ENCODE peak calls at places on chromosome 13, in seven cellular contexts. F, P, O, L, J, U and D are unnamed samples. For H3K9me3, H3K4me1 and H3K36me3, the result is how much of the 10 kb centered on the place peaks cover.

GRCh38 chr13:37914781-37915391 is 45.3 kb upstream of the TRPC4 start:
- DNase-seq in F (no peak), P (peak), O (no peak), L (no peak), J (no peak), U (peak), D (peak)

GRCh38 chr13:50616101-50616500 is 227.4 kb downstream of the DLEU7 start:
- DNase-seq in F (no peak), P (peak), O (peak), L (no peak), J (no peak), U (no peak), D (no peak)

GRCh38 chr13:68927387-68928026 is 1180.1 kb upstream of the ATXN8OS start:
- DNase-seq in F (no peak), P (peak), O (peak), L (no peak), J (no peak), U (peak), D (peak)

GRCh38 chr13:20579193-20579592 is 12.2 kb downstream of the IFT88 start:
- DNase-seq in F (no peak), P (no peak), O (no peak), L (no peak), J (no peak), U (no peak), D (no peak)

GRCh38 chr13:62290542-62290941 is 874.9 kb upstream of the PCDH20 start:
- DNase-seq in F (no peak), P (no peak), O (no peak), L (no peak), J (no peak), U (no peak), D (no peak)

GRCh38 chr13:75465236-75465635 is 16.7 kb downstream of the TBC1D4 start:
- DNase-seq in F (no peak), P (no peak), O (no peak), L (no peak), J (no peak), U (no peak), D (no peak)

GRCh38 chr13:110629735-110630134 is 14.4 kb downstream of the NAXD start:
- DNase-seq in F (no peak), P (peak), O (no peak), L (no peak), J (no peak), U (no peak), D (no peak)

GRCh38 chr13:36919206-36919832 is 719 bp downstream of the SMAD9 start:
- DNase-seq in F (peak), P (peak), O (peak), L (peak), J (no peak), U (peak), D (peak)

GRCh38 chr13:73657821-73658540 is 476.2 kb downstream of the KLF12 start:
- DNase-seq in F (no peak), P (peak), O (no peak), L (peak), J (peak), U (no peak), D (no peak)

GRCh38 chr13:113327766-113328391 is 30.8 kb downstream of the LAMP1 start:
- DNase-seq in F (no peak), P (no peak), O (no peak), L (no peak), J (peak), U (no peak), D (no peak)

GRCh38 chr13:99041337-99041736 is 63.5 kb upstream of the DOCK9 start:
- DNase-seq in F (no peak), P (peak), O (no peak), L (no peak), J (no peak), U (no peak), D (no peak)

GRCh38 chr13:30520571-30520970 is 54.8 kb upstream of the HMGB1 start:
- DNase-seq in F (no peak), P (peak), O (peak), L (no peak), J (no peak), U (no peak), D (no peak)

GRCh38 chr13:112689498-112690241 is at the start of gene ATP11A:
- DNase-seq in F (peak), P (peak), O (peak), L (peak), J (peak), U (peak), D (peak)

GRCh38 chr13:21106089-21106488 is 44.7 kb upstream of the LATS2 start:
- DNase-seq in F (no peak), P (peak), O (peak), L (no peak), J (no peak), U (no peak), D (no peak)

GRCh38 chr13:47708386-47708785 is 292.7 kb downstream of the SUCLA2 start:
- DNase-seq in F (no peak), P (peak), O (peak), L (no peak), J (no peak), U (no peak), D (no peak)

GRCh38 chr13:47707414-47707813 is 293.7 kb downstream of the SUCLA2 start:
- DNase-seq in F (no peak), P (no peak), O (no peak), L (no peak), J (no peak), U (no peak), D (no peak)

DNA sequence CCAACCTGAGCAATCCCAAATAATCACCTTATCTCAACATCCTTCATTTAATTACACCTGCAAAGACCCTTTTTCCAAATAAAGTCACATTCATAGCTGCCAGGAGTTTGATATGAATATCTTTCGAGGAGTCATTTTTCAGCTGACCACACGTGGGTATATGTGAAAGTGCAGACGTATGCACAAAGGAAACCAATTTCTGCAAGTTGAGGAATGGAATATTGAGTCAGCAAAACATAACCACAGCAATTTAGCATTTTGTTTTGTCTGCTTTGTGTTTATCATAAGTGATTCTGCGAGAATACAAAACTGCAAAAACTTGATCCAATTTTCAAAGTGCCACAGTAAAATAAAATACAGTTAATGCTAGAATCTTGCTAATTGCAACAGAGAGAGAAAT is 295.9 kb downstream of the SUCLA2 start:
- DNase-seq in F (no peak), P (peak), O (no peak), L (no peak), J (no peak), U (no peak), D (no peak)
- H3K9me3 ChIP-seq in F (under half), P (under half), O (under half), L (under half), J (under half), U (under half), D (under half)

DNA sequence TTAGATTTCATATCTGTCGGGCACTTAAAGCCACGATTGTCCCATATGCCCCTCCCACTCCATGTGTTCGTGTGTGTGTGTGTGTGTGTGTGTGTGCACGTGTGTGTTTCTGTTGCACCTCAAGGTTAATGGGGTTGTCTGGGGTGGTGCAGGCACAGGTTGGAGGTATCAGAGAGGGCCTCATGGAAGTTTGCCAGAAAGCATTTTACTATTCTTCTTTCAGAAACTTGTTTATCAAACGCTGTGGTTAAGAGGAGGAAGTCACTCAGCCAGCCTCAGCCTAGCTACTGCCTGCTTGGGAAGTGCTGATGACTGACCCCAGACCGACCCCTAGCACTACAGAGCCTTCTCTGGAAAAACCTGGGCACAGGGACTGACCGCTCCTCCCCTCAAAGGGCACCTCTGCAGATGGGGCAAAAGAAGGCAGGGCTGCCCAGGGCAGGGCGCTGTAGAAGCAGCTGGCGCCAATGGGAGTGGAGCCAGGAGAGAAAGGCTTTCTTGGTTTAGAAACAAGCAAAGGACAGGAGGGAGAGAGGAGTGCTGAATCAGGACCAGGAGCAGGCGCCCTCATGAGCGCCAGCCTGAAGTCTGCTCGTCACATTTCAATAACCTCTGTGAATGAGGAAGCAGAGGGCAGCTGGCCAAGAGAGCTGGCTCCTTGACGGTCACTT is 3.9 kb downstream of the SIAH3 start:
- DNase-seq in F (no peak), P (peak), O (no peak), L (peak), J (no peak), U (no peak), D (no peak)
- H3K4me1 ChIP-seq in F (under half), P (under half), O (under half), L (under half), J (under half), U (under half), D (under half)

GRCh38 chr13:97352815-97353214 is 81.2 kb upstream of the RAP2A start:
- DNase-seq in F (no peak), P (no peak), O (no peak), L (no peak), J (no peak), U (no peak), D (no peak)
- H3K36me3 ChIP-seq in F (under half), P (under half), O (under half), L (half or more), J (under half), U (under half), D (under half)

GRCh38 chr13:29067306-29067945 is 247.3 kb downstream of the MTUS2 start:
- DNase-seq in F (no peak), P (no peak), O (no peak), L (no peak), J (no peak), U (no peak), D (no peak)
- H3K9me3 ChIP-seq in F (under half), P (under half), O (under half), L (under half), J (under half), U (under half), D (under half)

GRCh38 chr13:61113140-61113658 is 302.4 kb downstream of the PCDH20 start:
- DNase-seq in F (no peak), P (no peak), O (no peak), L (no peak), J (no peak), U (no peak), D (no peak)
- H3K4me1 ChIP-seq in F (under half), P (under half), O (under half), L (under half), J (under half), U (under half), D (under half)